ENCODE peak calls at places on chromosomes 12 and 14, in eight cellular contexts. F, C, G, D, W, I, L and N are unnamed samples.

GRCh38 chr12:51865757-51866270 is 17.3 kb upstream of the FIGNL2 start:
- DNase-seq in I (no peak), F (no peak), G (no peak), C (no peak), W (no peak), D (no peak), L (no peak), N (no peak)

GRCh38 chr14:101372494-101372813 is 188.8 kb upstream of the DIO3 start:
- DNase-seq in F (no peak), C (no peak), L (no peak), D (no peak), W (no peak), I (no peak), G (no peak), N (peak; percentile 70)

GRCh38 chr12:110022980-110023633 is 23.9 kb downstream of the ANKRD13A start:
- DNase-seq in F (no peak), D (no peak), L (no peak), G (no peak), I (no peak), W (no peak), C (no peak), N (no peak)

GRCh38 chr12:42278116-42278485 is 40.1 kb upstream of the YAF2 start:
- DNase-seq in G (no peak), D (no peak), C (peak; percentile 81), F (no peak), W (no peak), L (no peak), I (no peak), N (no peak)

GRCh38 chr12:104354868-104355570 is 51.5 kb downstream of the EID3 start:
- DNase-seq in C (no peak), W (no peak), L (no peak), I (no peak), G (no peak), D (no peak), F (no peak), N (no peak)

GRCh38 chr14:78997811-78998210 is 827.6 kb downstream of the NRXN3 start:
- DNase-seq in C (peak; percentile 71), G (no peak), D (no peak), W (no peak), F (no peak), I (peak; percentile 17), L (peak; percentile 32), N (no peak)

GRCh38 chr12:130454296-130454695 is 116.6 kb downstream of the PIWIL1 start:
- DNase-seq in L (no peak), W (no peak), G (no peak), F (no peak), C (no peak), I (no peak), D (no peak), N (no peak)

GRCh38 chr12:44873898-44874297 is 2.2 kb downstream of the NELL2 start:
- DNase-seq in D (peak; percentile 39), C (peak; percentile 59), I (no peak), L (no peak), F (peak; percentile 0), G (no peak), W (no peak), N (no peak)

GRCh38 chr12:69150796-69151127 is 88.6 kb upstream of the CPSF6 start:
- DNase-seq in G (no peak), C (no peak), D (no peak), L (no peak), W (no peak), I (no peak), F (no peak), N (no peak)

GRCh38 chr12:122021822-122022392 is at the start of gene BCL7A:
- DNase-seq in L (peak; percentile 74), G (peak; percentile 71), I (peak; percentile 76), D (peak; percentile 76), W (no peak), F (peak; percentile 22), C (peak; percentile 88), N (no peak)

GRCh38 chr14:89507926-89508460 is 91.0 kb upstream of the FOXN3 start:
- DNase-seq in F (peak; percentile 38), C (no peak), L (no peak), D (peak; percentile 89), W (no peak), G (no peak), I (no peak), N (no peak)

GRCh38 chr14:77040309-77040994 is 11.9 kb upstream of the IRF2BPL start:
- DNase-seq in C (peak; percentile 100), D (peak; percentile 100), W (peak; percentile 100), F (peak; percentile 94), G (peak; percentile 99), L (peak; percentile 99), I (peak; percentile 99), N (no peak)

GRCh38 chr14:103372552-103373304 is 12.5 kb upstream of the MARK3 start:
- DNase-seq in C (no peak), F (peak; percentile 72), L (no peak), W (no peak), D (peak; percentile 97), I (no peak), G (no peak), N (no peak)

GRCh38 chr14:100882026-100882967 is 21.2 kb downstream of the RTL1 start:
- DNase-seq in G (peak; percentile 11), W (no peak), D (no peak), C (no peak), F (no peak), L (no peak), I (no peak), N (no peak)

GRCh38 chr14:39265032-39265431 is 31.3 kb downstream of the MIA2 start:
- DNase-seq in G (no peak), F (peak; percentile 41), W (no peak), D (peak; percentile 37), I (no peak), C (peak; percentile 43), L (no peak), N (no peak)

GRCh38 chr12:82517027-82517426 is 158.7 kb downstream of the METTL25 start:
- DNase-seq in L (no peak), D (peak; percentile 58), W (no peak), I (no peak), F (peak; percentile 22), C (peak; percentile 52), G (no peak), N (no peak)

GRCh38 chr14:36579573-36580140 is 2.8 kb downstream of the NKX2-8 start:
- DNase-seq in G (no peak), W (no peak), F (no peak), C (no peak), I (no peak), D (no peak), L (peak; percentile 34), N (no peak)
- H3K4me3 ChIP-seq in G (no peak overlapping the region), W (no peak overlapping the region), F (no peak overlapping the region), C (no peak overlapping the region), I (no peak overlapping the region), D (no peak overlapping the region), L (peak overlapping the region; percentile 68), N (no peak overlapping the region)

GRCh38 chr14:38203929-38204716 is 3.6 kb upstream of the SSTR1 start:
- DNase-seq in W (no peak), C (no peak), G (no peak), D (peak; percentile 30), F (no peak), I (no peak), L (no peak), N (no peak)
- H3K27ac ChIP-seq in W (no peak overlapping the region), C (no peak overlapping the region), G (no peak overlapping the region), D (no peak overlapping the region), F (no peak overlapping the region), I (no peak overlapping the region), L (no peak overlapping the region), N (no peak overlapping the region)

GRCh38 chr12:107917912-107918800 is 143.7 kb downstream of the ASCL4 start:
- DNase-seq in W (peak; percentile 72), L (peak; percentile 17), D (peak; percentile 67), F (peak; percentile 32), G (no peak), C (peak; percentile 23), I (no peak), N (no peak)

GRCh38 chr12:107914460-107914977 is 140.0 kb downstream of the ASCL4 start:
- DNase-seq in D (no peak), F (no peak), I (no peak), W (peak; percentile 64), C (no peak), G (no peak), L (no peak), N (no peak)

GRCh38 chr12:107906719-107907118 is 132.2 kb downstream of the ASCL4 start:
- DNase-seq in C (no peak), L (no peak), F (no peak), W (no peak), G (no peak), D (no peak), I (no peak), N (no peak)

GRCh38 chr12:107912421-107913004 is 138.0 kb downstream of the ASCL4 start:
- DNase-seq in C (peak; percentile 60), D (peak; percentile 55), F (peak; percentile 28), G (peak; percentile 35), L (peak; percentile 79), W (peak; percentile 89), I (peak; percentile 51), N (no peak)
- H3K4me3 ChIP-seq in C (peak overlapping the region; percentile 21), D (no peak overlapping the region), F (no peak overlapping the region), G (no peak overlapping the region), L (peak overlapping the region; percentile 53), W (peak overlapping the region; percentile 15), I (no peak overlapping the region), N (no peak overlapping the region)

GRCh38 chr14:92490239-92490959 is 23.2 kb upstream of the RIN3 start:
- DNase-seq in G (no peak), D (no peak), W (no peak), I (no peak), F (no peak), C (no peak), L (peak; percentile 7), N (peak; percentile 90)
- H3K27ac ChIP-seq in G (no peak overlapping the region), D (no peak overlapping the region), W (peak overlapping the region; percentile 7), I (no peak overlapping the region), F (no peak overlapping the region), C (no peak overlapping the region), L (no peak overlapping the region), N (no peak overlapping the region)

GRCh38 chr12:95995238-95996031 is 709 bp downstream of the HAL start:
- DNase-seq in F (no peak), G (peak; percentile 55), L (no peak), W (no peak), D (no peak), C (no peak), I (no peak), N (no peak)
- H3K4me3 ChIP-seq in F (no peak overlapping the region), G (peak overlapping the region; percentile 61), L (no peak overlapping the region), W (no peak overlapping the region), D (no peak overlapping the region), C (no peak overlapping the region), I (no peak overlapping the region), N (no peak overlapping the region)

GRCh38 chr14:58625438-58625837 is 12.3 kb upstream of the DACT1 start:
- DNase-seq in W (no peak), F (no peak), D (no peak), L (no peak), C (no peak), I (no peak), G (no peak), N (no peak)
- H3K27ac ChIP-seq in W (no peak overlapping the region), F (no peak overlapping the region), D (no peak overlapping the region), L (no peak overlapping the region), C (no peak overlapping the region), I (no peak overlapping the region), G (no peak overlapping the region), N (no peak overlapping the region)